ENCODE peak calls at places on chromosomes 3 and 15, in nine cellular contexts. One of them, this sample, is unnamed.

GRCh38 chr15:70281811-70282307 is 184.1 kb upstream of the TLE3 start:
- DNase-seq in astrocyte of the spinal cord: peak
- DNase-seq in brain microvascular endothelial cell: peak
- DNase-seq in mammary epithelial cell: peak
- DNase-seq in psoas muscle: no peak
- DNase-seq in cardiac muscle cell: no peak
- DNase-seq in CD8-positive, alpha-beta T cell: no peak
- DNase-seq in progenitor cell of endocrine pancreas: no peak
- DNase-seq in GM13977: no peak
- DNase-seq in this sample: no peak

GRCh38 chr15:70054366-70054765 is 43.4 kb downstream of the TLE3 start:
- DNase-seq in astrocyte of the spinal cord: no peak
- DNase-seq in brain microvascular endothelial cell: no peak
- DNase-seq in mammary epithelial cell: no peak
- DNase-seq in psoas muscle: no peak
- DNase-seq in cardiac muscle cell: no peak
- DNase-seq in CD8-positive, alpha-beta T cell: no peak
- DNase-seq in progenitor cell of endocrine pancreas: no peak
- DNase-seq in GM13977: no peak
- DNase-seq in this sample: no peak

GRCh38 chr3:143329567-143330164 is 210.1 kb downstream of the CHST2 start:
- DNase-seq in astrocyte of the spinal cord: peak
- DNase-seq in brain microvascular endothelial cell: no peak
- DNase-seq in mammary epithelial cell: no peak
- DNase-seq in psoas muscle: no peak
- DNase-seq in cardiac muscle cell: no peak
- DNase-seq in CD8-positive, alpha-beta T cell: no peak
- DNase-seq in progenitor cell of endocrine pancreas: no peak
- DNase-seq in GM13977: no peak
- DNase-seq in this sample: no peak

GRCh38 chr3:112134335-112135124 is 1.5 kb upstream of the GCSAM start:
- DNase-seq in astrocyte of the spinal cord: no peak
- DNase-seq in brain microvascular endothelial cell: no peak
- DNase-seq in mammary epithelial cell: peak
- DNase-seq in psoas muscle: no peak
- DNase-seq in cardiac muscle cell: no peak
- DNase-seq in CD8-positive, alpha-beta T cell: no peak
- DNase-seq in progenitor cell of endocrine pancreas: no peak
- DNase-seq in GM13977: no peak
- DNase-seq in this sample: no peak

GRCh38 chr15:74963213-74963612 is 6.6 kb upstream of the RPP25 start:
- DNase-seq in astrocyte of the spinal cord: no peak
- DNase-seq in brain microvascular endothelial cell: no peak
- DNase-seq in mammary epithelial cell: no peak
- DNase-seq in psoas muscle: no peak
- DNase-seq in cardiac muscle cell: no peak
- DNase-seq in CD8-positive, alpha-beta T cell: no peak
- DNase-seq in progenitor cell of endocrine pancreas: no peak
- DNase-seq in GM13977: no peak
- DNase-seq in this sample: no peak

GRCh38 chr15:101540480-101541239 is 51.2 kb upstream of the PCSK6 start:
- DNase-seq in astrocyte of the spinal cord: no peak
- DNase-seq in brain microvascular endothelial cell: no peak
- DNase-seq in mammary epithelial cell: no peak
- DNase-seq in psoas muscle: no peak
- DNase-seq in cardiac muscle cell: peak
- DNase-seq in CD8-positive, alpha-beta T cell: peak
- DNase-seq in progenitor cell of endocrine pancreas: no peak
- DNase-seq in GM13977: no peak
- DNase-seq in this sample: no peak

GRCh38 chr3:127137757-127138536 is 55.0 kb upstream of the PRR23E start:
- DNase-seq in astrocyte of the spinal cord: no peak
- DNase-seq in brain microvascular endothelial cell: no peak
- DNase-seq in mammary epithelial cell: no peak
- DNase-seq in psoas muscle: no peak
- DNase-seq in cardiac muscle cell: no peak
- DNase-seq in CD8-positive, alpha-beta T cell: no peak
- DNase-seq in progenitor cell of endocrine pancreas: no peak
- DNase-seq in GM13977: no peak
- DNase-seq in this sample: no peak

GRCh38 chr3:48400824-48401433 is 28.9 kb downstream of the FBXW12 start:
- DNase-seq in astrocyte of the spinal cord: peak
- DNase-seq in brain microvascular endothelial cell: peak
- DNase-seq in mammary epithelial cell: peak
- DNase-seq in psoas muscle: peak
- DNase-seq in cardiac muscle cell: peak
- DNase-seq in CD8-positive, alpha-beta T cell: peak
- DNase-seq in progenitor cell of endocrine pancreas: no peak
- DNase-seq in GM13977: peak
- DNase-seq in this sample: peak

GRCh38 chr15:99683000-99683670 is 50.1 kb downstream of the LYSMD4 start:
- DNase-seq in astrocyte of the spinal cord: peak
- DNase-seq in brain microvascular endothelial cell: no peak
- DNase-seq in mammary epithelial cell: no peak
- DNase-seq in psoas muscle: no peak
- DNase-seq in cardiac muscle cell: no peak
- DNase-seq in CD8-positive, alpha-beta T cell: no peak
- DNase-seq in progenitor cell of endocrine pancreas: no peak
- DNase-seq in GM13977: no peak
- DNase-seq in this sample: no peak

GRCh38 chr15:32893412-32893811 is 175.6 kb downstream of the GREM1 start:
- DNase-seq in astrocyte of the spinal cord: no peak
- DNase-seq in brain microvascular endothelial cell: no peak
- DNase-seq in mammary epithelial cell: no peak
- DNase-seq in psoas muscle: no peak
- DNase-seq in cardiac muscle cell: no peak
- DNase-seq in CD8-positive, alpha-beta T cell: no peak
- DNase-seq in progenitor cell of endocrine pancreas: no peak
- DNase-seq in GM13977: no peak
- DNase-seq in this sample: no peak

GRCh38 chr3:159804726-159805410 is 183.8 kb upstream of the IL12A start:
- DNase-seq in astrocyte of the spinal cord: peak
- DNase-seq in brain microvascular endothelial cell: peak
- DNase-seq in mammary epithelial cell: peak
- DNase-seq in psoas muscle: peak
- DNase-seq in cardiac muscle cell: peak
- DNase-seq in CD8-positive, alpha-beta T cell: no peak
- DNase-seq in progenitor cell of endocrine pancreas: peak
- DNase-seq in GM13977: peak
- DNase-seq in this sample: peak

GRCh38 chr15:90885432-90886290 is 1.4 kb downstream of the FES start:
- DNase-seq in astrocyte of the spinal cord: peak
- DNase-seq in brain microvascular endothelial cell: peak
- DNase-seq in mammary epithelial cell: no peak
- DNase-seq in psoas muscle: peak
- DNase-seq in cardiac muscle cell: peak
- DNase-seq in CD8-positive, alpha-beta T cell: peak
- DNase-seq in progenitor cell of endocrine pancreas: peak
- DNase-seq in GM13977: peak
- DNase-seq in this sample: peak

GRCh38 chr15:90883971-90884718 is at the start of gene FES:
- DNase-seq in astrocyte of the spinal cord: peak
- DNase-seq in brain microvascular endothelial cell: no peak
- DNase-seq in mammary epithelial cell: no peak
- DNase-seq in psoas muscle: peak
- DNase-seq in cardiac muscle cell: peak
- DNase-seq in CD8-positive, alpha-beta T cell: no peak
- DNase-seq in progenitor cell of endocrine pancreas: no peak
- DNase-seq in GM13977: peak
- DNase-seq in this sample: peak

GRCh38 chr15:90884719-90885431 is 571 bp downstream of the FES start:
- DNase-seq in astrocyte of the spinal cord: no peak
- DNase-seq in brain microvascular endothelial cell: no peak
- DNase-seq in mammary epithelial cell: no peak
- DNase-seq in psoas muscle: no peak
- DNase-seq in cardiac muscle cell: no peak
- DNase-seq in CD8-positive, alpha-beta T cell: no peak
- DNase-seq in progenitor cell of endocrine pancreas: no peak
- DNase-seq in GM13977: no peak
- DNase-seq in this sample: no peak

GRCh38 chr15:90887037-90887481 is 2.8 kb downstream of the FES start:
- DNase-seq in astrocyte of the spinal cord: no peak
- DNase-seq in brain microvascular endothelial cell: no peak
- DNase-seq in mammary epithelial cell: no peak
- DNase-seq in psoas muscle: no peak
- DNase-seq in cardiac muscle cell: no peak
- DNase-seq in CD8-positive, alpha-beta T cell: no peak
- DNase-seq in progenitor cell of endocrine pancreas: no peak
- DNase-seq in GM13977: no peak
- DNase-seq in this sample: no peak

GRCh38 chr15:90886291-90886614 is 1.9 kb downstream of the FES start:
- DNase-seq in astrocyte of the spinal cord: no peak
- DNase-seq in brain microvascular endothelial cell: no peak
- DNase-seq in mammary epithelial cell: no peak
- DNase-seq in psoas muscle: no peak
- DNase-seq in cardiac muscle cell: no peak
- DNase-seq in CD8-positive, alpha-beta T cell: no peak
- DNase-seq in progenitor cell of endocrine pancreas: no peak
- DNase-seq in GM13977: no peak
- DNase-seq in this sample: no peak
- TF ChIP-seq CTCF in astrocyte of the spinal cord: no peak
- TF ChIP-seq CTCF in brain microvascular endothelial cell: no peak
- TF ChIP-seq CTCF in mammary epithelial cell: no peak
- TF ChIP-seq CTCF in psoas muscle: no peak
- TF ChIP-seq CTCF in cardiac muscle cell: no peak
- TF ChIP-seq CTCF in CD8-positive, alpha-beta T cell: peak
- TF ChIP-seq CTCF in progenitor cell of endocrine pancreas: peak
- TF ChIP-seq CTCF in GM13977: no peak
- TF ChIP-seq CTCF in this sample: no peak

GRCh38 chr3:46695962-46696922 is 2.8 kb upstream of the ALS2CL start:
- DNase-seq in astrocyte of the spinal cord: no peak
- DNase-seq in brain microvascular endothelial cell: peak
- DNase-seq in mammary epithelial cell: peak
- DNase-seq in psoas muscle: peak
- DNase-seq in cardiac muscle cell: peak
- DNase-seq in CD8-positive, alpha-beta T cell: no peak
- DNase-seq in progenitor cell of endocrine pancreas: no peak
- DNase-seq in GM13977: no peak
- DNase-seq in this sample: no peak
- TF ChIP-seq CTCF in astrocyte of the spinal cord: no peak
- TF ChIP-seq CTCF in brain microvascular endothelial cell: no peak
- TF ChIP-seq CTCF in mammary epithelial cell: no peak
- TF ChIP-seq CTCF in psoas muscle: peak
- TF ChIP-seq CTCF in cardiac muscle cell: no peak
- TF ChIP-seq CTCF in CD8-positive, alpha-beta T cell: no peak
- TF ChIP-seq CTCF in progenitor cell of endocrine pancreas: no peak
- TF ChIP-seq CTCF in GM13977: no peak
- TF ChIP-seq CTCF in this sample: no peak

DNA sequence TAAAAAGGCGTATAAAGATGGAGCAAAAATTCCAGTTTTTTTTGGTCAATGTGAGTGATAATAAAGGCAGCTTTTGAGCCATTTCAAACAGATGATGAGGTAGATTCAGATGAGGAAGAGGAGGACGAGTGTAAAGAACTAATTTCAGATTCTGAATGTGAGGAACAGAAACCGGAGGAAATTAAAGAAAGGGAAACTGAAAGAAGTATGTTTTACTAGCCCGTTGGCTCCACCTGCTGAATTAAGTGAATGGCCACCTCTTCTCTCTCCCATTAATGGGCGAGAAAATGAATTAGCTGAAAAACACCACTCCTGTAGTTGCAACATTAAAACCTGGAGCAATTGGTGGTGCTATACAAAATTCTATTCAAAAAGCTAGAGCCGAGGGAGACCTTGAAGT is 55.4 kb downstream of the CYP19A1 start:
- DNase-seq in astrocyte of the spinal cord: no peak
- DNase-seq in brain microvascular endothelial cell: no peak
- DNase-seq in mammary epithelial cell: no peak
- DNase-seq in psoas muscle: no peak
- DNase-seq in cardiac muscle cell: no peak
- DNase-seq in CD8-positive, alpha-beta T cell: no peak
- DNase-seq in progenitor cell of endocrine pancreas: no peak
- DNase-seq in GM13977: no peak
- DNase-seq in this sample: peak
- TF ChIP-seq CTCF in astrocyte of the spinal cord: no peak
- TF ChIP-seq CTCF in brain microvascular endothelial cell: no peak
- TF ChIP-seq CTCF in mammary epithelial cell: no peak
- TF ChIP-seq CTCF in psoas muscle: no peak
- TF ChIP-seq CTCF in cardiac muscle cell: no peak
- TF ChIP-seq CTCF in CD8-positive, alpha-beta T cell: no peak
- TF ChIP-seq CTCF in progenitor cell of endocrine pancreas: no peak
- TF ChIP-seq CTCF in GM13977: peak
- TF ChIP-seq CTCF in this sample: peak

GRCh38 chr15:65394936-65395335 is 17.1 kb upstream of the IGDCC3 start:
- DNase-seq in astrocyte of the spinal cord: no peak
- DNase-seq in brain microvascular endothelial cell: no peak
- DNase-seq in mammary epithelial cell: no peak
- DNase-seq in psoas muscle: no peak
- DNase-seq in cardiac muscle cell: no peak
- DNase-seq in CD8-positive, alpha-beta T cell: no peak
- DNase-seq in progenitor cell of endocrine pancreas: no peak
- DNase-seq in GM13977: no peak
- DNase-seq in this sample: no peak

GRCh38 chr15:65394280-65394789 is 16.5 kb upstream of the IGDCC3 start:
- DNase-seq in astrocyte of the spinal cord: no peak
- DNase-seq in brain microvascular endothelial cell: no peak
- DNase-seq in mammary epithelial cell: no peak
- DNase-seq in psoas muscle: no peak
- DNase-seq in cardiac muscle cell: no peak
- DNase-seq in CD8-positive, alpha-beta T cell: no peak
- DNase-seq in progenitor cell of endocrine pancreas: no peak
- DNase-seq in GM13977: no peak
- DNase-seq in this sample: no peak

GRCh38 chr15:65395567-65396185 is 17.9 kb upstream of the IGDCC3 start:
- DNase-seq in astrocyte of the spinal cord: no peak
- DNase-seq in brain microvascular endothelial cell: no peak
- DNase-seq in mammary epithelial cell: no peak
- DNase-seq in psoas muscle: no peak
- DNase-seq in cardiac muscle cell: no peak
- DNase-seq in CD8-positive, alpha-beta T cell: no peak
- DNase-seq in progenitor cell of endocrine pancreas: no peak
- DNase-seq in GM13977: no peak
- DNase-seq in this sample: no peak

GRCh38 chr15:65396965-65397317 is 19.1 kb upstream of the IGDCC3 start:
- DNase-seq in astrocyte of the spinal cord: no peak
- DNase-seq in brain microvascular endothelial cell: no peak
- DNase-seq in mammary epithelial cell: no peak
- DNase-seq in psoas muscle: no peak
- DNase-seq in cardiac muscle cell: no peak
- DNase-seq in CD8-positive, alpha-beta T cell: no peak
- DNase-seq in progenitor cell of endocrine pancreas: no peak
- DNase-seq in GM13977: no peak
- DNase-seq in this sample: no peak

DNA sequence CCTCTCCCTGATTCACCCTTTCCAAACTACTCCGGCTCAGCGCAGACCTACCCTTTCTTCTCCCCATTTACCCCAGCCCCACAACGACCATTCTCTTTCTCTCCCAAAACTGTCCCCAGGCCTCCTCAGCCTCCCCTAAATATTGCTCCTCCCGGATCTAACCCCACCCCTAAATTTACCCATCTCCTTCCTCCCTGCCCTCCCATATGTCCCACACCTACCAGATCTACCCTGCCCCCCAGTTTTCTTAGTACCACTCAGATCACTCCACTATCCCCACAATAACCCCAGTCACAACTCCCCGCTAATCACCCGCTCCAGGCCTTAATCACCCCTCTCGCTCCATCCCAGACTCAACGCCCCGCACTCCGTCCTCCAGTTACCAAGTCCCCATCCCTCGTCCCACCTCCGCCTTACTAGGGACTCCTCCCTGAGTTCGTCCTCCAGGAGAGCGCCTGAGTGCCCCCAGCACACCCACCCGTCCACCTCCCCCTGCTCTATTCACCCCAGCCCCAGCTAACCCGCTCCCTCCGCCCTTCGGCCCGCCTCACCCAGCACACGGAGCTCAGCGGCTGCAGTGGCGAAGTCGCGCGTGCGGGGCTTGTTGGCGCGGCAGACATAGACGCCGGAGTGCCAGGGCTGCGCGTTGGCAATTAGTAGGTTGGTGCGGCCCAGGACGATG is 18.6 kb upstream of the IGDCC3 start:
- DNase-seq in astrocyte of the spinal cord: no peak
- DNase-seq in brain microvascular endothelial cell: no peak
- DNase-seq in mammary epithelial cell: no peak
- DNase-seq in psoas muscle: no peak
- DNase-seq in cardiac muscle cell: no peak
- DNase-seq in CD8-positive, alpha-beta T cell: no peak
- DNase-seq in progenitor cell of endocrine pancreas: no peak
- DNase-seq in GM13977: no peak
- DNase-seq in this sample: no peak
- TF ChIP-seq CTCF in astrocyte of the spinal cord: no peak
- TF ChIP-seq CTCF in brain microvascular endothelial cell: no peak
- TF ChIP-seq CTCF in mammary epithelial cell: no peak
- TF ChIP-seq CTCF in psoas muscle: no peak
- TF ChIP-seq CTCF in cardiac muscle cell: no peak
- TF ChIP-seq CTCF in CD8-positive, alpha-beta T cell: no peak
- TF ChIP-seq CTCF in progenitor cell of endocrine pancreas: no peak
- TF ChIP-seq CTCF in GM13977: no peak
- TF ChIP-seq CTCF in this sample: no peak

This sample was measured in GM10248.